ENCODE peak calls at places on chromosomes 5 and 9, in eight cellular contexts. One of them, this sample, is unnamed.

GRCh38 chr5:157821822-157822622 is 36.9 kb downstream of the CLINT1 start:
- DNase-seq in A549: no peak
- DNase-seq in amygdala: no peak
- DNase-seq in activated gamma-delta T cell treated with Interleukin-2 at 50 U/mL for 16 hours: no peak
- DNase-seq in HuH-7: no peak
- DNase-seq in GM03348: no peak
- DNase-seq in mucosa of gallbladder: no peak
- DNase-seq in activated CD4-positive, alpha-beta T cell treated with anti-CD3 and anti-CD28 coated beads, Interleukin-2, amount 10 ng/mL, durations not matched to agents 7 days and 5 days: no peak
- DNase-seq in this sample: no peak

GRCh38 chr9:136833381-136834142 is 8.7 kb upstream of the AJM1 start:
- DNase-seq in A549: no peak
- DNase-seq in amygdala: no peak
- DNase-seq in activated gamma-delta T cell treated with Interleukin-2 at 50 U/mL for 16 hours: no peak
- DNase-seq in HuH-7: no peak
- DNase-seq in GM03348: no peak
- DNase-seq in mucosa of gallbladder: no peak
- DNase-seq in activated CD4-positive, alpha-beta T cell treated with anti-CD3 and anti-CD28 coated beads, Interleukin-2, amount 10 ng/mL, durations not matched to agents 7 days and 5 days: no peak
- DNase-seq in this sample: no peak

GRCh38 chr5:148626986-148627385 is 27.3 kb downstream of the HTR4 start:
- DNase-seq in A549: no peak
- DNase-seq in amygdala: no peak
- DNase-seq in activated gamma-delta T cell treated with Interleukin-2 at 50 U/mL for 16 hours: no peak
- DNase-seq in HuH-7: no peak
- DNase-seq in GM03348: no peak
- DNase-seq in mucosa of gallbladder: no peak
- DNase-seq in activated CD4-positive, alpha-beta T cell treated with anti-CD3 and anti-CD28 coated beads, Interleukin-2, amount 10 ng/mL, durations not matched to agents 7 days and 5 days: no peak
- DNase-seq in this sample: no peak

GRCh38 chr9:120916573-120916972 is 10.0 kb downstream of the TRAF1 start:
- DNase-seq in A549: no peak
- DNase-seq in amygdala: peak
- DNase-seq in activated gamma-delta T cell treated with Interleukin-2 at 50 U/mL for 16 hours: no peak
- DNase-seq in HuH-7: no peak
- DNase-seq in GM03348: peak
- DNase-seq in mucosa of gallbladder: peak
- DNase-seq in activated CD4-positive, alpha-beta T cell treated with anti-CD3 and anti-CD28 coated beads, Interleukin-2, amount 10 ng/mL, durations not matched to agents 7 days and 5 days: no peak
- DNase-seq in this sample: no peak

GRCh38 chr5:98214240-98215051 is 559.0 kb upstream of the RGMB start:
- DNase-seq in A549: no peak
- DNase-seq in amygdala: no peak
- DNase-seq in activated gamma-delta T cell treated with Interleukin-2 at 50 U/mL for 16 hours: no peak
- DNase-seq in HuH-7: no peak
- DNase-seq in GM03348: peak
- DNase-seq in mucosa of gallbladder: no peak
- DNase-seq in activated CD4-positive, alpha-beta T cell treated with anti-CD3 and anti-CD28 coated beads, Interleukin-2, amount 10 ng/mL, durations not matched to agents 7 days and 5 days: no peak
- DNase-seq in this sample: no peak

GRCh38 chr9:129401623-129402340 is 219.1 kb downstream of the C9orf50 start:
- DNase-seq in A549: no peak
- DNase-seq in amygdala: no peak
- DNase-seq in activated gamma-delta T cell treated with Interleukin-2 at 50 U/mL for 16 hours: no peak
- DNase-seq in HuH-7: no peak
- DNase-seq in GM03348: no peak
- DNase-seq in mucosa of gallbladder: no peak
- DNase-seq in activated CD4-positive, alpha-beta T cell treated with anti-CD3 and anti-CD28 coated beads, Interleukin-2, amount 10 ng/mL, durations not matched to agents 7 days and 5 days: no peak
- DNase-seq in this sample: no peak

GRCh38 chr5:176673651-176674583 is 26.6 kb downstream of the TSPAN17 start:
- DNase-seq in A549: no peak
- DNase-seq in amygdala: no peak
- DNase-seq in activated gamma-delta T cell treated with Interleukin-2 at 50 U/mL for 16 hours: no peak
- DNase-seq in HuH-7: no peak
- DNase-seq in GM03348: no peak
- DNase-seq in mucosa of gallbladder: no peak
- DNase-seq in activated CD4-positive, alpha-beta T cell treated with anti-CD3 and anti-CD28 coated beads, Interleukin-2, amount 10 ng/mL, durations not matched to agents 7 days and 5 days: no peak
- DNase-seq in this sample: no peak

GRCh38 chr9:87642330-87643110 is 83.4 kb upstream of the CTSL start:
- DNase-seq in A549: no peak
- DNase-seq in amygdala: no peak
- DNase-seq in activated gamma-delta T cell treated with Interleukin-2 at 50 U/mL for 16 hours: no peak
- DNase-seq in HuH-7: no peak
- DNase-seq in GM03348: no peak
- DNase-seq in mucosa of gallbladder: no peak
- DNase-seq in activated CD4-positive, alpha-beta T cell treated with anti-CD3 and anti-CD28 coated beads, Interleukin-2, amount 10 ng/mL, durations not matched to agents 7 days and 5 days: no peak
- DNase-seq in this sample: no peak

GRCh38 chr5:111948517-111948916 is 191.5 kb upstream of the NREP start:
- DNase-seq in A549: no peak
- DNase-seq in amygdala: no peak
- DNase-seq in activated gamma-delta T cell treated with Interleukin-2 at 50 U/mL for 16 hours: no peak
- DNase-seq in HuH-7: no peak
- DNase-seq in GM03348: peak
- DNase-seq in mucosa of gallbladder: no peak
- DNase-seq in activated CD4-positive, alpha-beta T cell treated with anti-CD3 and anti-CD28 coated beads, Interleukin-2, amount 10 ng/mL, durations not matched to agents 7 days and 5 days: no peak
- DNase-seq in this sample: no peak

GRCh38 chr5:88842784-88843183 is 40.2 kb downstream of the MEF2C start:
- DNase-seq in A549: no peak
- DNase-seq in amygdala: no peak
- DNase-seq in activated gamma-delta T cell treated with Interleukin-2 at 50 U/mL for 16 hours: no peak
- DNase-seq in HuH-7: no peak
- DNase-seq in GM03348: no peak
- DNase-seq in mucosa of gallbladder: no peak
- DNase-seq in activated CD4-positive, alpha-beta T cell treated with anti-CD3 and anti-CD28 coated beads, Interleukin-2, amount 10 ng/mL, durations not matched to agents 7 days and 5 days: no peak
- DNase-seq in this sample: no peak

GRCh38 chr5:96259211-96259772 is 173.8 kb downstream of the PCSK1 start:
- DNase-seq in A549: peak
- DNase-seq in amygdala: no peak
- DNase-seq in activated gamma-delta T cell treated with Interleukin-2 at 50 U/mL for 16 hours: no peak
- DNase-seq in HuH-7: no peak
- DNase-seq in GM03348: peak
- DNase-seq in mucosa of gallbladder: no peak
- DNase-seq in activated CD4-positive, alpha-beta T cell treated with anti-CD3 and anti-CD28 coated beads, Interleukin-2, amount 10 ng/mL, durations not matched to agents 7 days and 5 days: no peak
- DNase-seq in this sample: no peak

GRCh38 chr9:134055981-134056461 is 11.8 kb downstream of the BRD3 start:
- DNase-seq in A549: peak
- DNase-seq in amygdala: peak
- DNase-seq in activated gamma-delta T cell treated with Interleukin-2 at 50 U/mL for 16 hours: no peak
- DNase-seq in HuH-7: no peak
- DNase-seq in GM03348: peak
- DNase-seq in mucosa of gallbladder: peak
- DNase-seq in activated CD4-positive, alpha-beta T cell treated with anti-CD3 and anti-CD28 coated beads, Interleukin-2, amount 10 ng/mL, durations not matched to agents 7 days and 5 days: no peak
- DNase-seq in this sample: no peak

GRCh38 chr9:90014421-90014820 is 409.6 kb downstream of the GADD45G start:
- DNase-seq in A549: no peak
- DNase-seq in amygdala: no peak
- DNase-seq in activated gamma-delta T cell treated with Interleukin-2 at 50 U/mL for 16 hours: no peak
- DNase-seq in HuH-7: no peak
- DNase-seq in GM03348: no peak
- DNase-seq in mucosa of gallbladder: no peak
- DNase-seq in activated CD4-positive, alpha-beta T cell treated with anti-CD3 and anti-CD28 coated beads, Interleukin-2, amount 10 ng/mL, durations not matched to agents 7 days and 5 days: no peak
- DNase-seq in this sample: no peak

GRCh38 chr5:37615184-37615583 is 224.7 kb downstream of the GDNF start:
- DNase-seq in A549: no peak
- DNase-seq in amygdala: no peak
- DNase-seq in activated gamma-delta T cell treated with Interleukin-2 at 50 U/mL for 16 hours: no peak
- DNase-seq in HuH-7: no peak
- DNase-seq in GM03348: peak
- DNase-seq in mucosa of gallbladder: no peak
- DNase-seq in activated CD4-positive, alpha-beta T cell treated with anti-CD3 and anti-CD28 coated beads, Interleukin-2, amount 10 ng/mL, durations not matched to agents 7 days and 5 days: no peak
- DNase-seq in this sample: no peak

GRCh38 chr5:60505796-60506195 is 194.2 kb downstream of the DEPDC1B start:
- DNase-seq in A549: no peak
- DNase-seq in amygdala: no peak
- DNase-seq in activated gamma-delta T cell treated with Interleukin-2 at 50 U/mL for 16 hours: no peak
- DNase-seq in HuH-7: no peak
- DNase-seq in GM03348: no peak
- DNase-seq in mucosa of gallbladder: no peak
- DNase-seq in activated CD4-positive, alpha-beta T cell treated with anti-CD3 and anti-CD28 coated beads, Interleukin-2, amount 10 ng/mL, durations not matched to agents 7 days and 5 days: no peak
- DNase-seq in this sample: no peak

GRCh38 chr5:140243855-140244254 is 59.0 kb downstream of the PFDN1 start:
- DNase-seq in A549: no peak
- DNase-seq in amygdala: no peak
- DNase-seq in activated gamma-delta T cell treated with Interleukin-2 at 50 U/mL for 16 hours: no peak
- DNase-seq in HuH-7: no peak
- DNase-seq in GM03348: no peak
- DNase-seq in mucosa of gallbladder: no peak
- DNase-seq in activated CD4-positive, alpha-beta T cell treated with anti-CD3 and anti-CD28 coated beads, Interleukin-2, amount 10 ng/mL, durations not matched to agents 7 days and 5 days: no peak
- DNase-seq in this sample: peak

GRCh38 chr5:140553657-140554056 is 3.6 kb downstream of the SRA1 start:
- DNase-seq in A549: no peak
- DNase-seq in amygdala: no peak
- DNase-seq in activated gamma-delta T cell treated with Interleukin-2 at 50 U/mL for 16 hours: no peak
- DNase-seq in HuH-7: no peak
- DNase-seq in GM03348: no peak
- DNase-seq in mucosa of gallbladder: no peak
- DNase-seq in activated CD4-positive, alpha-beta T cell treated with anti-CD3 and anti-CD28 coated beads, Interleukin-2, amount 10 ng/mL, durations not matched to agents 7 days and 5 days: no peak
- DNase-seq in this sample: no peak

GRCh38 chr9:37760416-37761165 is 7.0 kb downstream of the TRMT10B start:
- DNase-seq in A549: no peak
- DNase-seq in amygdala: no peak
- DNase-seq in activated gamma-delta T cell treated with Interleukin-2 at 50 U/mL for 16 hours: no peak
- DNase-seq in HuH-7: no peak
- DNase-seq in GM03348: peak
- DNase-seq in mucosa of gallbladder: no peak
- DNase-seq in activated CD4-positive, alpha-beta T cell treated with anti-CD3 and anti-CD28 coated beads, Interleukin-2, amount 10 ng/mL, durations not matched to agents 7 days and 5 days: no peak
- DNase-seq in this sample: no peak

GRCh38 chr9:107875571-107875980 is 386.0 kb upstream of the KLF4 start:
- DNase-seq in A549: no peak
- DNase-seq in amygdala: no peak
- DNase-seq in activated gamma-delta T cell treated with Interleukin-2 at 50 U/mL for 16 hours: no peak
- DNase-seq in HuH-7: no peak
- DNase-seq in GM03348: peak
- DNase-seq in mucosa of gallbladder: no peak
- DNase-seq in activated CD4-positive, alpha-beta T cell treated with anti-CD3 and anti-CD28 coated beads, Interleukin-2, amount 10 ng/mL, durations not matched to agents 7 days and 5 days: no peak
- DNase-seq in this sample: no peak

GRCh38 chr9:130665431-130666392 is 1.3 kb downstream of the PRDM12 start:
- DNase-seq in A549: no peak
- DNase-seq in amygdala: no peak
- DNase-seq in activated gamma-delta T cell treated with Interleukin-2 at 50 U/mL for 16 hours: no peak
- DNase-seq in HuH-7: no peak
- DNase-seq in GM03348: no peak
- DNase-seq in mucosa of gallbladder: no peak
- DNase-seq in activated CD4-positive, alpha-beta T cell treated with anti-CD3 and anti-CD28 coated beads, Interleukin-2, amount 10 ng/mL, durations not matched to agents 7 days and 5 days: no peak
- DNase-seq in this sample: no peak

GRCh38 chr9:80213613-80214012 is 641.8 kb downstream of the TLE4 start:
- DNase-seq in A549: no peak
- DNase-seq in amygdala: no peak
- DNase-seq in activated gamma-delta T cell treated with Interleukin-2 at 50 U/mL for 16 hours: no peak
- DNase-seq in HuH-7: no peak
- DNase-seq in GM03348: no peak
- DNase-seq in mucosa of gallbladder: no peak
- DNase-seq in activated CD4-positive, alpha-beta T cell treated with anti-CD3 and anti-CD28 coated beads, Interleukin-2, amount 10 ng/mL, durations not matched to agents 7 days and 5 days: no peak
- DNase-seq in this sample: no peak

GRCh38 chr5:172843825-172844576 is 9.9 kb downstream of the ERGIC1 start:
- DNase-seq in A549: no peak
- DNase-seq in amygdala: no peak
- DNase-seq in activated gamma-delta T cell treated with Interleukin-2 at 50 U/mL for 16 hours: no peak
- DNase-seq in HuH-7: no peak
- DNase-seq in GM03348: no peak
- DNase-seq in mucosa of gallbladder: no peak
- DNase-seq in activated CD4-positive, alpha-beta T cell treated with anti-CD3 and anti-CD28 coated beads, Interleukin-2, amount 10 ng/mL, durations not matched to agents 7 days and 5 days: no peak
- DNase-seq in this sample: no peak

GRCh38 chr5:137605377-137605776 is 106.3 kb upstream of the SPOCK1 start:
- DNase-seq in A549: no peak
- DNase-seq in amygdala: no peak
- DNase-seq in activated gamma-delta T cell treated with Interleukin-2 at 50 U/mL for 16 hours: no peak
- DNase-seq in HuH-7: no peak
- DNase-seq in GM03348: peak
- DNase-seq in mucosa of gallbladder: no peak
- DNase-seq in activated CD4-positive, alpha-beta T cell treated with anti-CD3 and anti-CD28 coated beads, Interleukin-2, amount 10 ng/mL, durations not matched to agents 7 days and 5 days: no peak
- DNase-seq in this sample: no peak

GRCh38 chr9:6838158-6838557 is 80.4 kb downstream of the KDM4C start:
- DNase-seq in A549: no peak
- DNase-seq in amygdala: no peak
- DNase-seq in activated gamma-delta T cell treated with Interleukin-2 at 50 U/mL for 16 hours: no peak
- DNase-seq in HuH-7: no peak
- DNase-seq in GM03348: no peak
- DNase-seq in mucosa of gallbladder: no peak
- DNase-seq in activated CD4-positive, alpha-beta T cell treated with anti-CD3 and anti-CD28 coated beads, Interleukin-2, amount 10 ng/mL, durations not matched to agents 7 days and 5 days: no peak
- DNase-seq in this sample: no peak

GRCh38 chr9:27473135-27473534 is 51.0 kb upstream of the IFNK start:
- DNase-seq in A549: no peak
- DNase-seq in amygdala: no peak
- DNase-seq in activated gamma-delta T cell treated with Interleukin-2 at 50 U/mL for 16 hours: no peak
- DNase-seq in HuH-7: peak
- DNase-seq in GM03348: peak
- DNase-seq in mucosa of gallbladder: peak
- DNase-seq in activated CD4-positive, alpha-beta T cell treated with anti-CD3 and anti-CD28 coated beads, Interleukin-2, amount 10 ng/mL, durations not matched to agents 7 days and 5 days: no peak
- DNase-seq in this sample: no peak

GRCh38 chr9:120874226-120874839 is 2.7 kb downstream of the PHF19 start:
- DNase-seq in A549: no peak
- DNase-seq in amygdala: no peak
- DNase-seq in activated gamma-delta T cell treated with Interleukin-2 at 50 U/mL for 16 hours: no peak
- DNase-seq in HuH-7: no peak
- DNase-seq in GM03348: no peak
- DNase-seq in mucosa of gallbladder: no peak
- DNase-seq in activated CD4-positive, alpha-beta T cell treated with anti-CD3 and anti-CD28 coated beads, Interleukin-2, amount 10 ng/mL, durations not matched to agents 7 days and 5 days: no peak
- DNase-seq in this sample: no peak

GRCh38 chr5:120108586-120109254 is 355.4 kb upstream of the PRR16 start:
- DNase-seq in A549: no peak
- DNase-seq in amygdala: no peak
- DNase-seq in activated gamma-delta T cell treated with Interleukin-2 at 50 U/mL for 16 hours: no peak
- DNase-seq in HuH-7: no peak
- DNase-seq in GM03348: peak
- DNase-seq in mucosa of gallbladder: no peak
- DNase-seq in activated CD4-positive, alpha-beta T cell treated with anti-CD3 and anti-CD28 coated beads, Interleukin-2, amount 10 ng/mL, durations not matched to agents 7 days and 5 days: no peak
- DNase-seq in this sample: no peak

GRCh38 chr9:127300886-127301447 is 36.4 kb downstream of the GARNL3 start:
- DNase-seq in A549: no peak
- DNase-seq in amygdala: no peak
- DNase-seq in activated gamma-delta T cell treated with Interleukin-2 at 50 U/mL for 16 hours: no peak
- DNase-seq in HuH-7: no peak
- DNase-seq in GM03348: no peak
- DNase-seq in mucosa of gallbladder: no peak
- DNase-seq in activated CD4-positive, alpha-beta T cell treated with anti-CD3 and anti-CD28 coated beads, Interleukin-2, amount 10 ng/mL, durations not matched to agents 7 days and 5 days: no peak
- DNase-seq in this sample: no peak

GRCh38 chr9:33153666-33154065 is 13.5 kb downstream of the B4GALT1 start:
- DNase-seq in A549: no peak
- DNase-seq in amygdala: no peak
- DNase-seq in activated gamma-delta T cell treated with Interleukin-2 at 50 U/mL for 16 hours: no peak
- DNase-seq in HuH-7: no peak
- DNase-seq in GM03348: no peak
- DNase-seq in mucosa of gallbladder: no peak
- DNase-seq in activated CD4-positive, alpha-beta T cell treated with anti-CD3 and anti-CD28 coated beads, Interleukin-2, amount 10 ng/mL, durations not matched to agents 7 days and 5 days: no peak
- DNase-seq in this sample: no peak

GRCh38 chr5:132774406-132774805 is 2.6 kb downstream of the SEPTIN8 start:
- DNase-seq in A549: no peak
- DNase-seq in amygdala: no peak
- DNase-seq in activated gamma-delta T cell treated with Interleukin-2 at 50 U/mL for 16 hours: no peak
- DNase-seq in HuH-7: no peak
- DNase-seq in GM03348: peak
- DNase-seq in mucosa of gallbladder: no peak
- DNase-seq in activated CD4-positive, alpha-beta T cell treated with anti-CD3 and anti-CD28 coated beads, Interleukin-2, amount 10 ng/mL, durations not matched to agents 7 days and 5 days: no peak
- DNase-seq in this sample: no peak

GRCh38 chr5:176381423-176381822 is 7.0 kb downstream of the NOP16 start:
- DNase-seq in A549: no peak
- DNase-seq in amygdala: no peak
- DNase-seq in activated gamma-delta T cell treated with Interleukin-2 at 50 U/mL for 16 hours: no peak
- DNase-seq in HuH-7: no peak
- DNase-seq in GM03348: no peak
- DNase-seq in mucosa of gallbladder: no peak
- DNase-seq in activated CD4-positive, alpha-beta T cell treated with anti-CD3 and anti-CD28 coated beads, Interleukin-2, amount 10 ng/mL, durations not matched to agents 7 days and 5 days: no peak
- DNase-seq in this sample: no peak

GRCh38 chr9:110880123-110880522 is 158.1 kb downstream of the LPAR1 start:
- DNase-seq in A549: no peak
- DNase-seq in amygdala: no peak
- DNase-seq in activated gamma-delta T cell treated with Interleukin-2 at 50 U/mL for 16 hours: no peak
- DNase-seq in HuH-7: no peak
- DNase-seq in GM03348: peak
- DNase-seq in mucosa of gallbladder: no peak
- DNase-seq in activated CD4-positive, alpha-beta T cell treated with anti-CD3 and anti-CD28 coated beads, Interleukin-2, amount 10 ng/mL, durations not matched to agents 7 days and 5 days: no peak
- DNase-seq in this sample: no peak

GRCh38 chr5:132525299-132525724 is 18.0 kb downstream of the IL5 start:
- DNase-seq in A549: no peak
- DNase-seq in amygdala: no peak
- DNase-seq in activated gamma-delta T cell treated with Interleukin-2 at 50 U/mL for 16 hours: no peak
- DNase-seq in HuH-7: no peak
- DNase-seq in GM03348: no peak
- DNase-seq in mucosa of gallbladder: no peak
- DNase-seq in activated CD4-positive, alpha-beta T cell treated with anti-CD3 and anti-CD28 coated beads, Interleukin-2, amount 10 ng/mL, durations not matched to agents 7 days and 5 days: no peak
- DNase-seq in this sample: no peak

GRCh38 chr5:40653221-40654022 is 26.3 kb upstream of the PTGER4 start:
- DNase-seq in A549: no peak
- DNase-seq in amygdala: no peak
- DNase-seq in activated gamma-delta T cell treated with Interleukin-2 at 50 U/mL for 16 hours: no peak
- DNase-seq in HuH-7: no peak
- DNase-seq in GM03348: no peak
- DNase-seq in mucosa of gallbladder: no peak
- DNase-seq in activated CD4-positive, alpha-beta T cell treated with anti-CD3 and anti-CD28 coated beads, Interleukin-2, amount 10 ng/mL, durations not matched to agents 7 days and 5 days: peak
- DNase-seq in this sample: no peak